ENCODE peak calls at places on chromosomes 5 and 9, in eight cellular contexts. M, B, G, I, S, D, J and E are unnamed samples.

GRCh38 chr5:113917997-113918396 is 404.5 kb downstream of the YTHDC2 start:
- DNase-seq in J (no peak), I (peak; percentile 65), M (no peak), G (no peak), B (no peak), S (no peak), D (no peak), E (no peak)

GRCh38 chr5:5141625-5142527 is 1.7 kb downstream of the ADAMTS16 start:
- DNase-seq in B (no peak), J (no peak), S (peak; percentile 75), M (no peak), D (peak; percentile 71), G (peak; percentile 38), I (peak; percentile 69), E (peak; percentile 25)

GRCh38 chr9:92359380-92360007 is 33.7 kb downstream of the CENPP start:
- DNase-seq in G (no peak), D (peak; percentile 69), M (no peak), S (no peak), I (no peak), B (no peak), J (no peak), E (no peak)

GRCh38 chr5:108255468-108255867 is 126.4 kb downstream of the FBXL17 start:
- DNase-seq in D (no peak), I (no peak), B (no peak), M (no peak), S (no peak), J (no peak), G (no peak), E (no peak)

GRCh38 chr5:88948746-88949600 is 66.0 kb upstream of the MEF2C start:
- DNase-seq in D (no peak), S (no peak), M (no peak), I (peak; percentile 63), J (no peak), B (no peak), G (no peak), E (no peak)

GRCh38 chr9:8733096-8733954 is 933.7 kb upstream of the DMAC1 start:
- DNase-seq in S (no peak), G (no peak), M (no peak), D (peak; percentile 59), J (peak; percentile 34), I (peak; percentile 62), B (peak; percentile 88), E (no peak)

GRCh38 chr9:135908334-135909204 is 1.2 kb upstream of the CAMSAP1 start:
- DNase-seq in S (peak; percentile 60), M (no peak), B (no peak), J (no peak), D (no peak), I (no peak), G (no peak), E (no peak)

GRCh38 chr9:124764774-124765438 is 6.2 kb downstream of the NR6A1 start:
- DNase-seq in M (no peak), G (no peak), B (no peak), S (peak; percentile 35), D (peak; percentile 40), J (no peak), I (peak; percentile 59), E (no peak)

GRCh38 chr9:128231638-128232568 is 28.7 kb downstream of the DNM1 start:
- DNase-seq in M (no peak), D (no peak), B (no peak), S (no peak), I (no peak), G (no peak), J (no peak), E (no peak)

GRCh38 chr9:132487351-132487791 is 77.4 kb downstream of the CFAP77 start:
- DNase-seq in M (no peak), S (no peak), I (no peak), D (no peak), J (no peak), B (no peak), G (peak; percentile 88), E (no peak)

GRCh38 chr9:122819326-122819725 is 9.1 kb downstream of the PDCL start:
- DNase-seq in M (no peak), B (no peak), J (no peak), D (no peak), G (no peak), I (no peak), S (peak; percentile 12), E (no peak)

GRCh38 chr5:109740329-109740728 is 50.6 kb downstream of the MAN2A1 start:
- DNase-seq in G (no peak), S (peak; percentile 29), M (no peak), D (peak; percentile 11), J (no peak), I (peak; percentile 70), B (no peak), E (no peak)

GRCh38 chr5:172733179-172733973 is 37.6 kb downstream of the DUSP1 start:
- DNase-seq in M (no peak), B (peak; percentile 93), G (no peak), S (no peak), D (peak; percentile 98), J (peak; percentile 79), I (peak; percentile 50), E (no peak)

GRCh38 chr5:172735141-172735831 is 35.7 kb downstream of the DUSP1 start:
- DNase-seq in D (no peak), M (no peak), J (no peak), I (no peak), B (peak; percentile 68), G (no peak), S (no peak), E (no peak)

GRCh38 chr5:172733974-172734346 is 37.0 kb downstream of the DUSP1 start:
- DNase-seq in G (no peak), D (no peak), J (no peak), I (no peak), S (no peak), B (no peak), M (no peak), E (no peak)

GRCh38 chr5:172739385-172739784 is 31.6 kb downstream of the DUSP1 start:
- DNase-seq in I (no peak), D (no peak), B (peak; percentile 37), J (no peak), G (no peak), M (no peak), S (no peak), E (no peak)

DNA sequence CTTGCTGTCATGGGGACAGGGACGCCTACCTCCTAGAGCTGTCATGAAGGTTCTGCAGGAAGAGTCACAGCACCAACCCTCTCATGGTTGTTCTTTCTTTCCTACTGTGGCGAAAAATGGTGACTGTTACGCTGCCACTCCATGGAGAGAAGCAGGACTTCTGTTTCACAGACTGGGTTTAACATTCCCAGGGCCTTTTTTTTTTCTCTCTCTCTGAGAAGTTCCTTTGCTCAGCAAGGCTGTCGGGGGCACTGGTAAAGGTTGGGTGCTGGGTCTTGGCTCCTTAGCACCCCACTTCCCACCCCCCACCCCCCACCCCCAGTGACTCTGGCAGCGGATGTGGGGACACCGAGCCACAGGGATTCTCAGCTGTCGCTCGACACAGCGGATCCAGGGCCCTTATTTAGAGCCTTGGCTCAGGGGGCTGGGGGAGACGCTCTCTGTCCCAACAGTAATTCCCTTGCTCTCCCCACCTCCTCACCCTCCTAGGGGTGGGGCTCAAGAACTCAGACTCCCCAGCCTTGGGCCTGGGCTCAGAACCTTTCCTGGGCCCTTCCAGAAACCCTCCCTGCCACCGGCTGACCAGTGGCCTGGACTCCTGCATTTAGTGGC is 34.4 kb downstream of the DUSP1 start:
- DNase-seq in G (no peak), S (no peak), D (no peak), M (no peak), B (peak; percentile 37), I (no peak), J (no peak), E (no peak)
- H3K27ac ChIP-seq in G (no peak overlapping the region), S (no peak overlapping the region), D (no peak overlapping the region), M (no peak overlapping the region), B (peak overlapping the region; percentile 69), I (no peak overlapping the region), J (no peak overlapping the region), E (no peak overlapping the region)

DNA sequence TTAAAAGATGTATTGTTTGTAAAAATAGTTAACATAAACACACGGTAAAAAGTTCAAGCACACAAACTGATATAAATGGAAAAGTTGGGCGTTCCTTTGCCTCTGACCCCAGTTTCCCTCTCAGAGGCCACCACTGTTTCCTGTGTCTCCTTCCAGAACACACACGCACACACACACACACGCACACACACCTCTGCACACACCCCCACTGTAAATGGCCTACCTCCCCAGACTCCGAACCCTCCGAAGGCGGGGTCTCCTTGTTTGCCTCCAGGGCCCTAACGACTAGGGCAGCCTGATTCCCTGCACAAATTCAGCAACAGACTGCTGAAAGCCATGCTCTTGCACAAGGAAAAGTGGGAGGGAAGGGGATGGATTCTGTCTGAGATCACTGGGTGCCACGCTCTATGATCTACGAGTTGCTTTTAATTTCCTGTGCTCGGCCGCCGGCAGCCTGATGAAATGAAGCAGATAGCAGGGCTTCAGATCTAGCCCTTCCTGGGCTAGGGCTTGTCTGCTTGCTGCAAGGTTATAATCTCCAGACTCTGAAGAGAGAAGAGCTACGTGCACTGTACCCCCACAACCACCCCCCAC is 184.0 kb upstream of the IL12B start:
- DNase-seq in J (no peak), M (no peak), S (no peak), B (no peak), D (peak; percentile 46), G (no peak), I (no peak), E (no peak)
- H3K4me1 ChIP-seq in J (peaks cover 8% of the 10 kb centered on the region), M (no peaks in the 10 kb centered on the region), S (peaks cover 60% of the 10 kb centered on the region), B (peaks cover 3% of the 10 kb centered on the region), D (peaks cover 26% of the 10 kb centered on the region), G (no peaks in the 10 kb centered on the region), I (peaks cover 3% of the 10 kb centered on the region), E (no peaks in the 10 kb centered on the region)

GRCh38 chr9:35687972-35688557 is 1.7 kb downstream of the TPM2 start:
- DNase-seq in B (no peak), I (no peak), S (no peak), J (no peak), D (no peak), G (no peak), M (no peak), E (no peak)

GRCh38 chr9:35685506-35685905 is 4.2 kb downstream of the TPM2 start:
- DNase-seq in B (peak; percentile 72), M (no peak), J (no peak), S (no peak), I (no peak), D (no peak), G (no peak), E (no peak)

GRCh38 chr9:35687306-35687705 is 2.4 kb downstream of the TPM2 start:
- DNase-seq in I (no peak), J (no peak), M (no peak), G (no peak), B (no peak), S (no peak), D (no peak), E (no peak)

GRCh38 chr9:35684921-35685320 is 4.8 kb downstream of the TPM2 start:
- DNase-seq in I (no peak), M (no peak), D (no peak), S (no peak), G (no peak), B (no peak), J (no peak), E (no peak)

GRCh38 chr9:35686222-35687203 is 3.2 kb downstream of the TPM2 start:
- DNase-seq in D (peak; percentile 73), G (no peak), J (no peak), M (no peak), B (no peak), S (no peak), I (no peak), E (no peak)
- H3K27ac ChIP-seq in D (peak overlapping the region; percentile 95), G (no peak overlapping the region), J (peak overlapping the region; percentile 42), M (no peak overlapping the region), B (peak overlapping the region; percentile 65), S (no peak overlapping the region), I (no peak overlapping the region), E (no peak overlapping the region)

DNA sequence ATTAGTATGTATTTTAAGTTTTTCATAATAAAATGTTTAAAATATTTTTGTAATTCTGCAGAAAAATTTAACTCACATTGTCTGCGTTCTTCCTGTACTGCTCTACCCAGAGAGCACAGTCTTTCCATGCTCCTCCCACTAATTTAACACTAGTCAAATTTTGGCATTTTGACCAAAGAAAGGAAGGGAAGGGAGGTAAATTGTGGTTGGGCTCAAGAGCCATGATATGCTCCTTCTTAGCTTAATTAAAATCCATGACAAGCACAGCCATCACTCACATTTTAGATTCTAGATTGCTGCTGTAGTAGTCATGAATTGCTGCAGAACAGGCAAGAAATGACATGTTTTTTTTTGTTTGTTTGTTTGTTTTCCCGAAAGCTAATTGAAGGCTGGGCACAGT is 98.4 kb downstream of the NLN start:
- DNase-seq in S (no peak), B (no peak), J (no peak), M (no peak), G (no peak), D (no peak), I (no peak), E (no peak)
- H3K4me1 ChIP-seq in S (peaks cover 6% of the 10 kb centered on the region), B (no peaks in the 10 kb centered on the region), J (no peaks in the 10 kb centered on the region), M (peaks cover 1% of the 10 kb centered on the region), G (no peaks in the 10 kb centered on the region), D (no peaks in the 10 kb centered on the region), I (no peaks in the 10 kb centered on the region), E (no peaks in the 10 kb centered on the region)